ENCODE peak calls at places on chromosomes 3 and 15, in six cellular contexts. A is HCT116, G is GM12878, Q is K562, P is HepG2, R is H1. N is an unnamed sample. For H4K20me1, the result is how much of the 10 kb centered on the place peaks cover.

GRCh38 chr3:171165499-171165921 is 139.0 kb upstream of the SLC2A2 start:
- DNase-seq in A (no peak), G (no peak), Q (no peak), P (no peak), R (no peak), N (no peak)

GRCh38 chr15:86077070-86077469 is 2.6 kb upstream of the AGBL1 start:
- DNase-seq in A (no peak), G (no peak), Q (no peak), P (no peak), R (no peak), N (no peak)

GRCh38 chr3:143975549-143976152 is 4.0 kb downstream of the DIPK2A start:
- DNase-seq in A (no peak), G (no peak), Q (peak), P (peak), R (no peak), N (peak)

GRCh38 chr3:54120657-54121403 is 1.5 kb upstream of the CACNA2D3 start:
- DNase-seq in A (no peak), G (no peak), Q (no peak), P (no peak), R (no peak), N (no peak)

GRCh38 chr3:10977864-10978510 is 14.6 kb upstream of the SLC6A1 start:
- DNase-seq in A (no peak), G (no peak), Q (no peak), P (no peak), R (no peak), N (no peak)

GRCh38 chr3:57856675-57857074 is 100.6 kb downstream of the SLMAP start:
- DNase-seq in A (no peak), G (no peak), Q (peak), P (no peak), R (no peak), N (peak)

GRCh38 chr15:70125605-70126004 is 27.9 kb upstream of the TLE3 start:
- DNase-seq in A (no peak), G (no peak), Q (no peak), P (no peak), R (no peak), N (no peak)

GRCh38 chr3:185960518-185961288 is 22.9 kb upstream of the TRA2B start:
- DNase-seq in A (no peak), G (no peak), Q (no peak), P (peak), R (no peak), N (no peak)

GRCh38 chr15:94164202-94164807 is 67.1 kb upstream of the MCTP2 start:
- DNase-seq in A (peak), G (no peak), Q (peak), P (peak), R (peak), N (peak)

GRCh38 chr3:47954562-47954961 is 61.7 kb downstream of the MAP4 start:
- DNase-seq in A (no peak), G (no peak), Q (peak), P (peak), R (no peak), N (peak)

GRCh38 chr15:28109626-28110415 is 10.7 kb upstream of the OCA2 start:
- DNase-seq in A (no peak), G (no peak), Q (no peak), P (no peak), R (no peak), N (no peak)

GRCh38 chr15:73326157-73326556 is 42.6 kb downstream of the HCN4 start:
- DNase-seq in A (no peak), G (no peak), Q (no peak), P (no peak), R (no peak), N (no peak)

GRCh38 chr15:66753687-66754377 is 51.8 kb downstream of the SMAD6 start:
- DNase-seq in A (no peak), G (no peak), Q (no peak), P (no peak), R (no peak), N (no peak)

GRCh38 chr3:97278506-97278905 is 464.1 kb downstream of the EPHA6 start:
- DNase-seq in A (no peak), G (no peak), Q (no peak), P (peak), R (no peak), N (no peak)

GRCh38 chr3:171155122-171155700 is 128.7 kb upstream of the SLC2A2 start:
- DNase-seq in A (no peak), G (no peak), Q (no peak), P (no peak), R (no peak), N (no peak)

GRCh38 chr15:42141246-42141645 is 15.2 kb downstream of the PLA2G4F start:
- DNase-seq in A (no peak), G (no peak), Q (no peak), P (no peak), R (no peak), N (no peak)

GRCh38 chr15:99969261-99969960 is 236.2 kb upstream of the LYSMD4 start:
- DNase-seq in A (no peak), G (no peak), Q (no peak), P (no peak), R (no peak), N (no peak)

GRCh38 chr3:185746470-185746869 is 78.4 kb downstream of the IGF2BP2 start:
- DNase-seq in A (no peak), G (no peak), Q (no peak), P (no peak), R (no peak), N (peak)

GRCh38 chr3:127665586-127665985 is 7.2 kb upstream of the ABTB1 start:
- DNase-seq in A (no peak), G (no peak), Q (no peak), P (no peak), R (no peak), N (no peak)

GRCh38 chr3:176513604-176514003 is 683.7 kb downstream of the TBL1XR1 start:
- DNase-seq in A (no peak), G (no peak), Q (no peak), P (no peak), R (no peak), N (no peak)

GRCh38 chr15:58694641-58695398 is 54.7 kb downstream of the ADAM10 start:
- DNase-seq in A (no peak), G (no peak), Q (no peak), P (no peak), R (no peak), N (no peak)

GRCh38 chr15:42092666-42093445 is 1.5 kb downstream of the PLA2G4D start:
- DNase-seq in A (no peak), G (no peak), Q (no peak), P (no peak), R (no peak), N (no peak)

GRCh38 chr3:123757281-123757940 is 126.7 kb downstream of the MYLK start:
- DNase-seq in A (no peak), G (peak), Q (no peak), P (no peak), R (no peak), N (no peak)

GRCh38 chr3:115186351-115187148 is 39.5 kb upstream of the ZBTB20 start:
- DNase-seq in A (peak), G (peak), Q (no peak), P (no peak), R (no peak), N (no peak)

GRCh38 chr3:41710646-41711388 is 251.1 kb downstream of the ULK4 start:
- DNase-seq in A (no peak), G (no peak), Q (no peak), P (no peak), R (peak), N (peak)

GRCh38 chr3:66479532-66479947 is 21.3 kb downstream of the LRIG1 start:
- DNase-seq in A (no peak), G (no peak), Q (no peak), P (no peak), R (no peak), N (no peak)

GRCh38 chr3:66483006-66483928 is 17.6 kb downstream of the LRIG1 start:
- DNase-seq in A (no peak), G (no peak), Q (no peak), P (no peak), R (no peak), N (peak)

GRCh38 chr3:66482005-66482404 is 18.8 kb downstream of the LRIG1 start:
- DNase-seq in A (no peak), G (no peak), Q (no peak), P (no peak), R (no peak), N (no peak)

GRCh38 chr3:66480666-66481065 is 20.2 kb downstream of the LRIG1 start:
- DNase-seq in A (no peak), G (peak), Q (no peak), P (peak), R (no peak), N (peak)

GRCh38 chr3:66481071-66482001 is 19.5 kb downstream of the LRIG1 start:
- DNase-seq in A (no peak), G (no peak), Q (no peak), P (peak), R (no peak), N (no peak)
- H4K20me1 ChIP-seq in A (under half), G (under half), Q (under half), P (under half), R (under half), N (under half)

GRCh38 chr15:48896775-48897143 is 18.8 kb downstream of the EID1 start:
- DNase-seq in A (no peak), G (no peak), Q (no peak), P (no peak), R (no peak), N (no peak)
- TF ChIP-seq POLR2A in A (no peak), G (no peak), Q (no peak), P (no peak), R (no peak), N (no peak)

GRCh38 chr3:18723426-18723825 is 298.3 kb upstream of the SATB1 start:
- DNase-seq in A (no peak), G (no peak), Q (no peak), P (no peak), R (no peak), N (no peak)
- TF ChIP-seq MAX in A (no peak), G (no peak), Q (no peak), P (no peak), R (no peak), N (no peak)

DNA sequence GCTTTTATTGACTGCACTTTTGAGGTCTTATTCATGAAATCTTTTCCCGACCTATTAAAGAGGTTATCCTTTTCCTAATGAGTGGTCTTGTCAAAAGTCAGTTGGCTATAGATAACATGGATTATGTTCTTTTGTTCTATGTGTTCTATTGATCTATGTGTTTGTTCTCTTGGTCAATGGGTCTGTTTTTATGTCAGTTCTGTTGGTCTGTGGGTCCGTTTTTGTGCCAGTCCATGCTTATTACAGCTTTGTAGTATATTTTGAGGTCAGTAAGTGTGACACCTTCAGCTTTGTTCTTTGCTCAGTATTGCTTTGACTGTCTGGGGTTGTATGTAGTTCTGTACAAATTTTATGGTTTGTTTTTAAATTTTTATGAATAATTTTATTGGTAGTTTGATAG is 7.8 kb downstream of the TFG start:
- DNase-seq in A (no peak), G (no peak), Q (no peak), P (no peak), R (no peak), N (no peak)
- H4K20me1 ChIP-seq in A (half or more), G (under half), Q (under half), P (under half), R (under half), N (under half)

GRCh38 chr3:196707566-196707965 is 4.5 kb downstream of the CEP19 start:
- DNase-seq in A (no peak), G (no peak), Q (no peak), P (no peak), R (no peak), N (peak)

GRCh38 chr3:196712514-196713413 is 587 bp downstream of the PIGX start:
- DNase-seq in A (no peak), G (no peak), Q (no peak), P (peak), R (no peak), N (peak)

GRCh38 chr3:196711838-196712513 is at the start of the genes CEP19 and PIGX:
- DNase-seq in A (peak), G (peak), Q (peak), P (peak), R (no peak), N (peak)

GRCh38 chr3:196706313-196706712 is 5.7 kb downstream of the CEP19 start:
- DNase-seq in A (no peak), G (no peak), Q (no peak), P (no peak), R (no peak), N (no peak)

GRCh38 chr3:196708467-196708866 is 3.6 kb downstream of the CEP19 start:
- DNase-seq in A (no peak), G (no peak), Q (no peak), P (no peak), R (no peak), N (peak)
- TF ChIP-seq POLR2A in A (no peak), G (no peak), Q (no peak), P (no peak), R (no peak), N (no peak)

GRCh38 chr15:31824009-31824408 is 206.3 kb upstream of the CHRNA7 start:
- DNase-seq in A (no peak), G (no peak), Q (no peak), P (no peak), R (no peak), N (no peak)
- TF ChIP-seq MAX in A (no peak), G (no peak), Q (no peak), P (no peak), R (no peak), N (no peak)

GRCh38 chr3:183491109-183491922 is 62.9 kb upstream of the MCF2L2 start:
- DNase-seq in A (no peak), G (no peak), Q (no peak), P (no peak), R (no peak), N (no peak)
- H4K20me1 ChIP-seq in A (under half), G (under half), Q (under half), P (under half), R (under half), N (under half)

GRCh38 chr15:40906101-40906946 is 12.1 kb downstream of the VPS18 start:
- DNase-seq in A (peak), G (no peak), Q (peak), P (peak), R (peak), N (peak)
- TF ChIP-seq POLR2A in A (no peak), G (peak), Q (peak), P (no peak), R (no peak), N (peak)

N was measured in endothelial cell of umbilical vein.